ENCODE peak calls at places on chromosomes 7 and 10, in six cellular contexts. One of them, this sample, is unnamed.

GRCh38 chr7:24836084-24836483 is 78.8 kb upstream of the GSDME start:
- DNase-seq in thyroid gland: no peak
- DNase-seq in GM12878: peak; percentile 76
- DNase-seq in A549: no peak
- DNase-seq in right lobe of liver: no peak
- DNase-seq in K562: no peak
- DNase-seq in this sample: no peak

GRCh38 chr7:16753102-16753931 is at the start of gene TSPAN13:
- DNase-seq in thyroid gland: peak; percentile 95
- DNase-seq in GM12878: no peak
- DNase-seq in A549: peak; percentile 87
- DNase-seq in right lobe of liver: peak; percentile 95
- DNase-seq in K562: peak; percentile 95
- DNase-seq in this sample: peak; percentile 95

GRCh38 chr7:128398016-128398840 is 11.6 kb downstream of the IMPDH1 start:
- DNase-seq in thyroid gland: peak; percentile 54
- DNase-seq in GM12878: no peak
- DNase-seq in A549: peak; percentile 52
- DNase-seq in right lobe of liver: peak; percentile 60
- DNase-seq in K562: peak; percentile 77
- DNase-seq in this sample: no peak

GRCh38 chr7:139341058-139341775 is at the start of gene FMC1:
- DNase-seq in thyroid gland: peak; percentile 96
- DNase-seq in GM12878: peak; percentile 74
- DNase-seq in A549: peak; percentile 96
- DNase-seq in right lobe of liver: peak; percentile 96
- DNase-seq in K562: peak; percentile 88
- DNase-seq in this sample: peak; percentile 96

GRCh38 chr10:24597961-24598360 is 125.7 kb downstream of the ARHGAP21 start:
- DNase-seq in thyroid gland: no peak
- DNase-seq in GM12878: no peak
- DNase-seq in A549: no peak
- DNase-seq in right lobe of liver: no peak
- DNase-seq in K562: no peak
- DNase-seq in this sample: no peak

GRCh38 chr7:142583424-142583823 is 165.8 kb upstream of the PRSS1 start:
- DNase-seq in thyroid gland: peak; percentile 39
- DNase-seq in GM12878: peak; percentile 58
- DNase-seq in A549: peak; percentile 77
- DNase-seq in right lobe of liver: no peak
- DNase-seq in K562: no peak
- DNase-seq in this sample: no peak

GRCh38 chr7:5266148-5267028 is 16.4 kb upstream of the SLC29A4 start:
- DNase-seq in thyroid gland: peak; percentile 77
- DNase-seq in GM12878: no peak
- DNase-seq in A549: peak; percentile 37
- DNase-seq in right lobe of liver: no peak
- DNase-seq in K562: peak; percentile 48
- DNase-seq in this sample: no peak

GRCh38 chr10:80265740-80266512 is 23.5 kb downstream of the MAT1A start:
- DNase-seq in thyroid gland: no peak
- DNase-seq in GM12878: no peak
- DNase-seq in A549: no peak
- DNase-seq in right lobe of liver: no peak
- DNase-seq in K562: no peak
- DNase-seq in this sample: no peak

GRCh38 chr7:7157177-7157886 is 25.0 kb upstream of the C1GALT1 start:
- DNase-seq in thyroid gland: no peak
- DNase-seq in GM12878: peak; percentile 45
- DNase-seq in A549: no peak
- DNase-seq in right lobe of liver: no peak
- DNase-seq in K562: no peak
- DNase-seq in this sample: no peak

GRCh38 chr7:150972746-150973145 is 5.4 kb downstream of the KCNH2 start:
- DNase-seq in thyroid gland: no peak
- DNase-seq in GM12878: no peak
- DNase-seq in A549: no peak
- DNase-seq in right lobe of liver: no peak
- DNase-seq in K562: no peak
- DNase-seq in this sample: no peak

GRCh38 chr10:130301026-130301892 is 165.1 kb downstream of the GLRX3 start:
- DNase-seq in thyroid gland: peak; percentile 64
- DNase-seq in GM12878: no peak
- DNase-seq in A549: no peak
- DNase-seq in right lobe of liver: peak; percentile 79
- DNase-seq in K562: no peak
- DNase-seq in this sample: peak; percentile 94

GRCh38 chr7:125059861-125060456 is 130.3 kb upstream of the POT1 start:
- DNase-seq in thyroid gland: no peak
- DNase-seq in GM12878: no peak
- DNase-seq in A549: no peak
- DNase-seq in right lobe of liver: no peak
- DNase-seq in K562: no peak
- DNase-seq in this sample: no peak

GRCh38 chr7:25260862-25261454 is 32.7 kb upstream of the NPVF start:
- DNase-seq in thyroid gland: no peak
- DNase-seq in GM12878: no peak
- DNase-seq in A549: no peak
- DNase-seq in right lobe of liver: no peak
- DNase-seq in K562: no peak
- DNase-seq in this sample: no peak

GRCh38 chr7:115782716-115783460 is 247.7 kb downstream of the TFEC start:
- DNase-seq in thyroid gland: peak; percentile 68
- DNase-seq in GM12878: no peak
- DNase-seq in A549: no peak
- DNase-seq in right lobe of liver: no peak
- DNase-seq in K562: no peak
- DNase-seq in this sample: no peak

GRCh38 chr10:78041170-78042057 is 7.8 kb downstream of the RPS24 start:
- DNase-seq in thyroid gland: no peak
- DNase-seq in GM12878: no peak
- DNase-seq in A549: no peak
- DNase-seq in right lobe of liver: no peak
- DNase-seq in K562: no peak
- DNase-seq in this sample: no peak
- TF ChIP-seq POLR2A in thyroid gland: no peak
- TF ChIP-seq POLR2A in GM12878: peak; percentile 57
- TF ChIP-seq POLR2A in A549: no peak
- TF ChIP-seq POLR2A in right lobe of liver: no peak
- TF ChIP-seq POLR2A in K562: peak; percentile 90
- TF ChIP-seq POLR2A in this sample: no peak

GRCh38 chr7:82330706-82331220 is 112.8 kb downstream of the CACNA2D1 start:
- DNase-seq in thyroid gland: no peak
- DNase-seq in GM12878: no peak
- DNase-seq in A549: no peak
- DNase-seq in right lobe of liver: no peak
- DNase-seq in K562: no peak
- DNase-seq in this sample: no peak
- TF ChIP-seq CTCF in thyroid gland: no peak
- TF ChIP-seq CTCF in GM12878: no peak
- TF ChIP-seq CTCF in A549: no peak
- TF ChIP-seq CTCF in right lobe of liver: no peak
- TF ChIP-seq CTCF in K562: no peak
- TF ChIP-seq CTCF in this sample: no peak

GRCh38 chr10:71753091-71753959 is 20.0 kb downstream of the VSIR start:
- DNase-seq in thyroid gland: peak; percentile 25
- DNase-seq in GM12878: no peak
- DNase-seq in A549: no peak
- DNase-seq in right lobe of liver: no peak
- DNase-seq in K562: peak; percentile 74
- DNase-seq in this sample: peak; percentile 90
- TF ChIP-seq POLR2A in thyroid gland: no peak
- TF ChIP-seq POLR2A in GM12878: no peak
- TF ChIP-seq POLR2A in A549: no peak
- TF ChIP-seq POLR2A in right lobe of liver: peak; percentile 15
- TF ChIP-seq POLR2A in K562: no peak
- TF ChIP-seq POLR2A in this sample: no peak

DNA sequence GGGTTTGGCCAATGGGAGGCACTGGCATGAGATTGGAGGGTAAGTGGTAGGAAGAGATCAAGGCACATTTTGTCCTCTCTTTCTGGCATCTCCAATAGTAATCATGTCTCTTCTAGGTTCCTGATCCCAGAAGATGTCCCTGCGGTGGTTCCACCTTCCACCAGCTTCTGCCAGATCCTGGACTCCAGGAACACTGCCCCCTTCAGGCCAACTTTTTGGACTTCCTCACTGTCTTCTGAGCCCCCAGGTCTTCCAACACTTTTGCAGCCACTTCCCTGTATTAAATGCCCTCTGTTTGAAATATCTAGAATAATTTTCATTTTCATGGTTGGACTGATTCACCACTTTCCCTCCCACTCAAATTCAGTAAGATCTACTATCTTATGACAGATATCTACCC is 60.9 kb downstream of the BAMBI start:
- DNase-seq in thyroid gland: no peak
- DNase-seq in GM12878: no peak
- DNase-seq in A549: peak; percentile 42
- DNase-seq in right lobe of liver: no peak
- DNase-seq in K562: peak; percentile 60
- DNase-seq in this sample: no peak
- TF ChIP-seq CTCF in thyroid gland: no peak
- TF ChIP-seq CTCF in GM12878: peak; percentile 3
- TF ChIP-seq CTCF in A549: no peak
- TF ChIP-seq CTCF in right lobe of liver: no peak
- TF ChIP-seq CTCF in K562: peak; percentile 50
- TF ChIP-seq CTCF in this sample: no peak

DNA sequence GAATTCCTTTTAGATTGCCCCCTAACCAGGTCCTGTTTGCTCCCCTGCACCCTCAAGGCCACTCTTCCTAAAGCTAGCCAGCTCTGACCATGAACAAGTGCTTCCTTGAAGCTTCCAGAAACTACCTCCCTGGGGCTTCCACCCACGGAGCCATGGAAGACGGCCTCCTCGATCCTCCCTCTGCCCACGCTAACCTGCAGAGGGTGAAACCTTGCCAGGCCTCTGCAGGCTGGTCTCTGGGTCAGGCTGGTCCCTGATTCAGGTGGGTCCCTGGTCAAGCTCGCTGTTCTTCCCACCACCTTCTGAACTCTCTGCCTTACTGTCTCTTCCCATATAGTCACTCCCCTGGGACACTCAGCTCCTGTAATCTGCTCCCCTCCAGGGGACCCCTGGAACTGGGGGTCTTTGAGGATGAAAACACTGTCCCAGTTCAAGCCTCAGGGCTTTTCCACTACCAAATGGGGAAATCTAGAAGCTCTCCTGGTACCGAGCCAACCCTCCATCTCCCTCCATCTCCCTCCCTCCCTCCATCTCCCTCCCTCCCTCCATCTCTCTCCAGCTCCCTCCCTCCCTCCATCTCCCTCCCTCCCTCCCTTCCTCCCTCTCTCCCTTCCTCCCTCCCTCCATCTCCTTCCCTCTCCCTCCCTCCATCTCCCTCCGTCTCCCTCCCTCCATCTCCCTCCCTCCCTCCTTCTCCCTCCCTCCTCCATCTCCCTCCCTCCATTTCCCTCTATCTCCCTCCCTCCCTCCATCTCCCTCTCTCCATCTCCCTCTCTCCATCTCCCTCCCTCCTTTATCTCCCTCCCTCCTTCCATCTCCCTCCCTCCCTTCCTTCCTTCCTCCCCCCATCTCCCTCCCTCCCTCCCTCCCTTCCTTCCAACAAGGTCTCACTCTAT is 2.9 kb downstream of the MLXIPL start:
- DNase-seq in thyroid gland: no peak
- DNase-seq in GM12878: no peak
- DNase-seq in A549: no peak
- DNase-seq in right lobe of liver: no peak
- DNase-seq in K562: no peak
- DNase-seq in this sample: no peak
- TF ChIP-seq POLR2A in thyroid gland: no peak
- TF ChIP-seq POLR2A in GM12878: no peak
- TF ChIP-seq POLR2A in A549: no peak
- TF ChIP-seq POLR2A in right lobe of liver: no peak
- TF ChIP-seq POLR2A in K562: no peak
- TF ChIP-seq POLR2A in this sample: no peak

DNA sequence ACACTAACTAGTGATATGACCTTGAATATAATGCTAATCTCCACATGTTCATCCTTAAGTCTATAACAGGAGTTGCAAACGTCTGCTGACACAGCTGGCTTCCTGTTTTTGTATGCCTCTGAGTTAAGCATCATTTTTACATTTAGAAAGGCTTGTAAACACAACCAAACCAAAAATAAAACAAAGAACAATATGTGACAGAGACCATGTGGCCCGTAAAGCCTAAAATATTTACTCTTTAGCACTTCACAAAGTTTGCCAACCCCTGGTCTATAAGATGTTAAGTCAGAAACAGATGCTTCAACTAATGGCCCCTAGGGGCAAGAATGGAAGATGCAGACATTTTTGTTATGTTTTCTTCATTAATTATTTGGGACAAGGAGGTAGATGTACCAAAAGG is 109.3 kb downstream of the CPEB3 start:
- DNase-seq in thyroid gland: no peak
- DNase-seq in GM12878: no peak
- DNase-seq in A549: no peak
- DNase-seq in right lobe of liver: no peak
- DNase-seq in K562: peak; percentile 11
- DNase-seq in this sample: no peak
- TF ChIP-seq CTCF in thyroid gland: no peak
- TF ChIP-seq CTCF in GM12878: peak; percentile 6
- TF ChIP-seq CTCF in A549: no peak
- TF ChIP-seq CTCF in right lobe of liver: no peak
- TF ChIP-seq CTCF in K562: no peak
- TF ChIP-seq CTCF in this sample: peak; percentile 18

DNA sequence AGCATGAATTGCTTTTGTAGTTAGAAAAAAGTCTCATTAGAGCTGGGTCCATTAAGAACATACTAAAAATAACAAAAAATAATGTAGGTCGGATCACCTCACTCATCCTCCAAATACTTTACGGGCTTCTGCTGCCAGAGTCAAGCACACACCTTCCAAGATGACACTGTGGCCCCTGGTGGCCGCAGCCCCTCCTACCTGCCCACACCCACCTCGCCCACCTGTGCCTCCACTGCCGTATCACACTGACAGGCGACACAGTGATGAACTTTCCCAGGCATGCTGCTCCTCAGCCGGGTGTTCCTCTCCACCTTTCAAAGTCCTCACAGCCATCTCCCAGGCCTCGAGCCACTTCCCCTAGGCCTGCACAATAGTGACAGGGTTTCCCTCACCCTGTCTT is 60.9 kb downstream of the STK17A start:
- DNase-seq in thyroid gland: no peak
- DNase-seq in GM12878: no peak
- DNase-seq in A549: no peak
- DNase-seq in right lobe of liver: no peak
- DNase-seq in K562: no peak
- DNase-seq in this sample: no peak
- TF ChIP-seq POLR2A in thyroid gland: no peak
- TF ChIP-seq POLR2A in GM12878: no peak
- TF ChIP-seq POLR2A in A549: no peak
- TF ChIP-seq POLR2A in right lobe of liver: no peak
- TF ChIP-seq POLR2A in K562: no peak
- TF ChIP-seq POLR2A in this sample: no peak

This sample was measured in spleen.